ENCODE peak calls at places on chromosomes 16 and 17, in nine cellular contexts. T, N, A, Z, I, R, F, B and D are unnamed samples. For H3K36me3, the result is how much of the 10 kb centered on the place peaks cover.

GRCh38 chr16:728890-729744 is 2.2 kb downstream of the HAGHL start:
- DNase-seq in R (peak), Z (no peak), F (no peak), B (peak), A (no peak), I (no peak), N (no peak), T (no peak), D (no peak)

GRCh38 chr17:81379523-81379942 is 15.7 kb upstream of the BAHCC1 start:
- DNase-seq in N (no peak), B (peak), R (no peak), I (no peak), A (no peak), F (no peak), Z (no peak), T (peak), D (peak)

GRCh38 chr16:64459821-64460220 is 662.0 kb downstream of the CDH11 start:
- DNase-seq in R (no peak), N (no peak), Z (no peak), B (no peak), A (peak), F (peak), I (no peak), T (no peak), D (no peak)

GRCh38 chr17:37338847-37339246 is 36.9 kb upstream of the C17orf78 start:
- DNase-seq in Z (no peak), I (no peak), F (no peak), R (no peak), T (no peak), A (no peak), N (no peak), B (no peak), D (no peak)

GRCh38 chr16:58000706-58001676 is at the start of gene USB1:
- DNase-seq in R (peak), I (no peak), T (peak), A (peak), Z (peak), F (peak), N (peak), B (peak), D (peak)

GRCh38 chr16:11792404-11793260 is 4.4 kb downstream of the ZC3H7A start:
- DNase-seq in F (no peak), Z (no peak), T (peak), R (no peak), B (no peak), I (no peak), A (no peak), N (no peak), D (peak)

GRCh38 chr16:17125671-17126070 is 345.1 kb downstream of the XYLT1 start:
- DNase-seq in I (no peak), A (no peak), R (no peak), B (no peak), Z (no peak), F (no peak), N (no peak), T (no peak), D (no peak)

GRCh38 chr16:85878407-85878806 is 20.6 kb upstream of the IRF8 start:
- DNase-seq in Z (no peak), N (no peak), R (no peak), B (no peak), T (no peak), F (no peak), A (no peak), I (no peak), D (no peak)

GRCh38 chr16:56812884-56813283 is 52.1 kb upstream of the SLC12A3 start:
- DNase-seq in F (no peak), A (peak), Z (no peak), R (no peak), T (no peak), B (no peak), I (no peak), N (no peak), D (no peak)

GRCh38 chr16:11909653-11910551 is 5.9 kb downstream of the GSPT1 start:
- DNase-seq in F (peak), N (no peak), R (no peak), I (no peak), T (no peak), B (no peak), Z (no peak), A (no peak), D (no peak)

GRCh38 chr17:79650283-79650682 is 39.4 kb upstream of the RBFOX3 start:
- DNase-seq in Z (no peak), B (no peak), A (no peak), R (no peak), N (no peak), I (no peak), F (no peak), T (peak), D (no peak)

GRCh38 chr16:81112453-81112852 is 16.3 kb upstream of the GCSH start:
- DNase-seq in F (no peak), T (no peak), R (no peak), I (no peak), B (no peak), A (no peak), N (no peak), Z (no peak), D (no peak)

GRCh38 chr17:9968881-9969280 is 63.8 kb upstream of the RCVRN start:
- DNase-seq in B (no peak), T (no peak), N (no peak), F (no peak), Z (no peak), R (no peak), A (peak), I (no peak), D (no peak)

GRCh38 chr17:39543669-39544068 is 64.1 kb downstream of the NEUROD2 start:
- DNase-seq in F (no peak), B (no peak), R (no peak), I (no peak), T (no peak), Z (no peak), A (no peak), N (no peak), D (no peak)

GRCh38 chr17:30513346-30513745 is 36.1 kb downstream of the GOSR1 start:
- DNase-seq in A (no peak), T (no peak), I (no peak), Z (no peak), F (no peak), R (no peak), B (no peak), N (no peak), D (no peak)

GRCh38 chr17:7315570-7316243 is 547 bp upstream of the GPS2 start:
- DNase-seq in N (no peak), T (no peak), F (no peak), R (no peak), B (peak), A (no peak), I (no peak), Z (peak), D (peak)

DNA sequence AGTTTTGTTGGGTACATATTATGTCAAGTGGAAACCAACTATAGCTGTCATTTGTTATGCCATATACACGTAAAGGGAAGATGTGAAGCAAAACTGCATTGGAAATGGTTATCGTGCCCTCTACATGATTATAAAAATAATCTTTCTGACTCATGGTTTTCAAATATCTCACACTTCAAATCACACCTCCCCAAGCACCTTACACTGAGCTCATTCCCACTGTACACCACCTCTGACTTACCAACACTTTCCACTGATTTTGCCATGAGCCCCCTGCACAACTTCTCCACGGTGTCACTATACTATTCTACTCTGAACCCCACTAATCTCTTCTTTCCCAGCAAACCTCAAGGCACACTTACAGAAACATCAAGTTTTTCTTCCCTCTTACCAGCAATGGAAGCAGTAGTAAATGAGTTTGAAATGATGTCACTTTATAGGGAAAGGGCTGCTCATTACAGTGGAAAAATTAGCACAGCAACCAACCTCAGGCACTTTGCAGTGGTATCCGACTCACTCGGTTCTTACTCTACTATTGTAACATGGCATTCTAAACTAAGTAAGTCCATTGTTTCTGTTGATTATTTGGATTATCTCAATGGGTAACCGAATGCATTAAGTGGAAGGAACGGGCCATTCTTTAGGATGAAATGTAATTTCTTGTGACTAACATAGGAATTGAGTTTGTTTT is 18.7 kb downstream of the ZNF821 start:
- DNase-seq in R (no peak), F (no peak), T (no peak), B (no peak), Z (no peak), I (no peak), A (no peak), N (no peak), D (no peak)
- H3K36me3 ChIP-seq in R (under half), F (under half), T (under half), B (under half), Z (under half), I (under half), A (under half), N (under half), D (under half)

DNA sequence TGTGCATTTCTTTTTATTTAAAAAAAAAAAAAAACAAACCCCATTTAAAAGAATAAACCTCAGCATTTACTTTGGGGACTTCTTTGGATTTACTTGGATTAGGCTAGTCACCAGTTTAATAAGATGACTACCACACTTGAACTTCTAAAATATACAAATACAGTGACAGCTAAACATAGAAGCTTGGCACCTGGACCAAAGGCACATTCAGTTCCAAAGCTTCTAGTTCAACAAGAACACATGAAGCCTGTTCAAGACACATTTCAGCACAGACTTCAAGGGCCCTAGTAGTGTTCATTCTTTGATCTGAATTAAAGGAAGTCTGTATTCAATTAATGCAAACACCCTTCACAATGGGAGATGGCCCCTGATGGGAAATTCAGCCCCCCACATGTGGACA is 11.6 kb upstream of the ROGDI start:
- DNase-seq in N (no peak), F (no peak), B (no peak), T (no peak), I (no peak), A (no peak), R (no peak), Z (no peak), D (no peak)
- H3K36me3 ChIP-seq in N (half or more), F (half or more), B (under half), T (under half), I (under half), A (under half), R (under half), Z (under half), D (under half)

GRCh38 chr17:76468634-76469010 is 1.2 kb downstream of the AANAT start:
- DNase-seq in N (no peak), A (no peak), I (no peak), Z (no peak), T (no peak), F (no peak), B (no peak), R (no peak), D (peak)
- H3K36me3 ChIP-seq in N (under half), A (under half), I (under half), Z (under half), T (under half), F (under half), B (under half), R (under half), D (under half)

GRCh38 chr17:4072487-4073157 is 70.2 kb downstream of the ZZEF1 start:
- DNase-seq in F (no peak), A (peak), I (peak), N (no peak), Z (no peak), B (no peak), T (peak), R (no peak), D (no peak)
- H3K36me3 ChIP-seq in F (half or more), A (under half), I (under half), N (half or more), Z (under half), B (under half), T (under half), R (under half), D (under half)

GRCh38 chr17:82926716-82927115 is 86.9 kb upstream of the ZNF750 start:
- DNase-seq in T (no peak), A (no peak), Z (no peak), F (no peak), B (peak), I (no peak), N (no peak), R (no peak), D (no peak)
- H3K36me3 ChIP-seq in T (under half), A (under half), Z (under half), F (half or more), B (under half), I (under half), N (half or more), R (under half), D (under half)

DNA sequence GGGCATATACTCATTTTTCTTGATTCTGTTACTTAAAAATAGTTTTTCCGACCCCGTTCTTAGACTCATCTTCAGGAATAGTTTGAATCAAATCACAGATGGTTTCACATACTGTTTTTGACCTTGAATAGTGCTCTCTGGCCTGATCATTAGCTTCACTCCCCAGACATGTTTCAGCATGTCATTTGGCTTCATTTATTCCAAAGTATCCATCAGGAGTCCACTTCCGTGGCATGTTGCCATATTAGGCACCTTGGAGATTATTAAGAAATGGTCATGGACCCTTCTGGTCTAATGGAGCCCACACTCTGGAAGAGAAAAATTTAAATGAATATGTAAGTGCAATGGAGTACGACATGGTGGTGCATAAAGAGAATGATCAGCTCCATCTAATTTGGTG is 222.3 kb downstream of the FTO start:
- DNase-seq in F (no peak), N (no peak), T (no peak), B (no peak), I (no peak), Z (no peak), A (no peak), R (no peak), D (no peak)
- H3K36me3 ChIP-seq in F (under half), N (under half), T (under half), B (under half), I (under half), Z (under half), A (under half), R (under half), D (under half)